ENCODE peak calls at places on chromosomes 11 and 22, in four cellular contexts. R, F, L and J are unnamed samples.

GRCh38 chr22:37961062-37961461 is 7.6 kb downstream of the POLR2F start:
- DNase-seq in R (no peak), F (no peak), L (no peak), J (no peak)

GRCh38 chr11:12834630-12835029 is 160.4 kb downstream of the TEAD1 start:
- DNase-seq in R (no peak), F (no peak), L (no peak), J (no peak)

GRCh38 chr22:29531419-29531818 is 22.1 kb downstream of the THOC5 start:
- DNase-seq in R (no peak), F (no peak), L (no peak), J (no peak)

GRCh38 chr11:66725114-66725513 is 3.9 kb downstream of the SPTBN2 start:
- DNase-seq in R (no peak), F (no peak), L (no peak), J (no peak)

GRCh38 chr11:12100886-12101285 is 9.5 kb upstream of the MICAL2 start:
- DNase-seq in R (no peak), F (no peak), L (no peak), J (no peak)

GRCh38 chr11:36753960-36754359 is 155.9 kb upstream of the RAG2 start:
- DNase-seq in R (no peak), F (no peak), L (no peak), J (no peak)

GRCh38 chr22:23836281-23836680 is 2.5 kb downstream of the DERL3 start:
- DNase-seq in R (no peak), F (no peak), L (no peak), J (no peak)

GRCh38 chr11:62961017-62961416 is 23.8 kb downstream of the SLC22A6 start:
- DNase-seq in R (no peak), F (no peak), L (no peak), J (no peak)

GRCh38 chr22:27972732-27973698 is 54.0 kb upstream of the PITPNB start:
- DNase-seq in R (no peak), F (no peak), L (no peak), J (no peak)

DNA sequence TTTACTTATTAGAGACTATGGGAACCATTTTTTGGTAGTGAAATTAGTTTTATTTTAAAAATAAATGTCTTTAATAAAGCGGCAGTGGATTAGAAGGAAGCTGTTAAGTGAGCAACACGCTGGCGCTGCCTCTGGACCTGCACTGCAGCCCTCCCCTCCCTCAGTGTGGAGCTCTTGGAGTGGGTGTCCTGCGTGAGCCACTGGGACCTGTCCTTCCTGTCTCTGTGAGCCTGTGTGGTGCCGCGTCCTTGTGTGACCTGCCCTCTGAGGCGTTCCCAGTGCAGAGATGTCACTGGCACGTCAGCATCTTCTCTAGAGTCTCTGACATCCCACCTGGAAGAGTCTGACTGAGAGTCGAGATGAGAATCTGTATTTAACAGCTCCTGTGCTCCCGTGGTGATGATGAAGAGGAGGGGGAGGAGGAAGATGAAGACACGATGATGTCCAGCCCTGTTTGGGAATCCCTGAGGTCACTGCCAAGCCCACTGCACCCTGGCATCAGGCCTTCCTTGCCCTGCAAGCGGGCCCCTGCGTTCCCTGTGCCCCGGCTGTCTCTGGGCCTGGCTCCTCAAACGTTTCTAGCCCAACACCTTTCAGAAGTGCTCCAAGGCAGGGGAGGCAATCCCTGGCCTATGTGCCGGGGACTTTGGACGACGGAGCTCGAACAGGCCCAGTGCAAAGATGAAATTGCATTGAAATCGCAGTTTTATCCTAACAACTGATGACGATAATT is 271.8 kb downstream of the TBC1D22A start:
- DNase-seq in R (no peak), F (no peak), L (no peak), J (no peak)
- TF ChIP-seq SP1 in R (no peak), F (no peak), L (no peak), J (no peak)

GRCh38 chr11:69460540-69461257 is 20.8 kb upstream of the LINC01488 start:
- DNase-seq in R (no peak), F (peak; percentile 30), L (no peak), J (no peak)
- TF ChIP-seq FOXK2 in R (no peak), F (no peak), L (no peak), J (no peak)

GRCh38 chr11:70808686-70809375 is 410.5 kb downstream of the CTTN start:
- DNase-seq in R (no peak), F (no peak), L (no peak), J (no peak)
- TF ChIP-seq SP1 in R (no peak), F (no peak), L (no peak), J (no peak)

GRCh38 chr11:16346975-16347374 is 9.4 kb downstream of the SOX6 start:
- DNase-seq in R (no peak), F (no peak), L (no peak), J (peak; percentile 13)
- TF ChIP-seq FOXK2 in R (no peak), F (no peak), L (no peak), J (no peak)

GRCh38 chr11:44178381-44178780 is 82.9 kb downstream of the EXT2 start:
- DNase-seq in R (no peak), F (no peak), L (no peak), J (peak; percentile 35)
- TF ChIP-seq SP1 in R (no peak), F (no peak), L (no peak), J (no peak)